ENCODE peak calls at places on chromosomes 7 and 10, in four cellular contexts. One of them, this sample, is unnamed.
A peak's percentile ranks its signal among the peaks of the same experiment; 100 is the strongest.

GRCh38 chr10:18501198-18501597 is 150.2 kb downstream of the NSUN6 start:
- DNase-seq in body of pancreas: no peak
- DNase-seq in HCT116: no peak
- DNase-seq in A549: peak; percentile 22
- DNase-seq in this sample: no peak

GRCh38 chr10:100741386-100742066 is 3.9 kb upstream of the PAX2 start:
- DNase-seq in body of pancreas: no peak
- DNase-seq in HCT116: no peak
- DNase-seq in A549: no peak
- DNase-seq in this sample: no peak

GRCh38 chr10:119412244-119412750 is 130.2 kb downstream of the RGS10 start:
- DNase-seq in body of pancreas: peak; percentile 26
- DNase-seq in HCT116: no peak
- DNase-seq in A549: no peak
- DNase-seq in this sample: peak; percentile 68

GRCh38 chr7:19442016-19442785 is 266.6 kb downstream of the POLR1F start:
- DNase-seq in body of pancreas: no peak
- DNase-seq in HCT116: peak; percentile 50
- DNase-seq in A549: peak; percentile 55
- DNase-seq in this sample: no peak

GRCh38 chr10:73209705-73210104 is 37.4 kb downstream of the DNAJC9 start:
- DNase-seq in body of pancreas: no peak
- DNase-seq in HCT116: no peak
- DNase-seq in A549: no peak
- DNase-seq in this sample: no peak

GRCh38 chr7:47942132-47942531 is 6.1 kb downstream of the PKD1L1 start:
- DNase-seq in body of pancreas: no peak
- DNase-seq in HCT116: no peak
- DNase-seq in A549: no peak
- DNase-seq in this sample: no peak

GRCh38 chr7:19106308-19107141 is 10.9 kb downstream of the TWIST1 start:
- DNase-seq in body of pancreas: no peak
- DNase-seq in HCT116: no peak
- DNase-seq in A549: no peak
- DNase-seq in this sample: no peak

GRCh38 chr10:106935978-106936451 is 228.5 kb downstream of the SORCS1 start:
- DNase-seq in body of pancreas: no peak
- DNase-seq in HCT116: no peak
- DNase-seq in A549: no peak
- DNase-seq in this sample: peak; percentile 37

GRCh38 chr10:121709674-121710073 is 111.4 kb upstream of the FGFR2 start:
- DNase-seq in body of pancreas: no peak
- DNase-seq in HCT116: no peak
- DNase-seq in A549: no peak
- DNase-seq in this sample: no peak

GRCh38 chr10:118840071-118840775 is 85.5 kb upstream of the CACUL1 start:
- DNase-seq in body of pancreas: no peak
- DNase-seq in HCT116: peak; percentile 95
- DNase-seq in A549: no peak
- DNase-seq in this sample: no peak

GRCh38 chr7:99000196-99000903 is 122.0 kb downstream of the TRRAP start:
- DNase-seq in body of pancreas: peak; percentile 6
- DNase-seq in HCT116: no peak
- DNase-seq in A549: no peak
- DNase-seq in this sample: no peak

GRCh38 chr10:72173635-72174296 is 42.0 kb upstream of the ANAPC16 start:
- DNase-seq in body of pancreas: no peak
- DNase-seq in HCT116: peak; percentile 27
- DNase-seq in A549: peak; percentile 89
- DNase-seq in this sample: no peak

GRCh38 chr7:42156541-42156865 is 80.5 kb downstream of the GLI3 start:
- DNase-seq in body of pancreas: no peak
- DNase-seq in HCT116: no peak
- DNase-seq in A549: no peak
- DNase-seq in this sample: no peak

GRCh38 chr7:105876964-105877601 is 684 bp upstream of the ATXN7L1 start:
- DNase-seq in body of pancreas: peak; percentile 54
- DNase-seq in HCT116: peak; percentile 4
- DNase-seq in A549: peak; percentile 68
- DNase-seq in this sample: no peak

GRCh38 chr7:98641646-98642489 is 24.8 kb downstream of the NPTX2 start:
- DNase-seq in body of pancreas: no peak
- DNase-seq in HCT116: no peak
- DNase-seq in A549: no peak
- DNase-seq in this sample: no peak

GRCh38 chr10:72085166-72085565 is 3.2 kb downstream of the SPOCK2 start:
- DNase-seq in body of pancreas: no peak
- DNase-seq in HCT116: no peak
- DNase-seq in A549: no peak
- DNase-seq in this sample: no peak

GRCh38 chr10:30079423-30079822 is 20.0 kb upstream of the JCAD start:
- DNase-seq in body of pancreas: no peak
- DNase-seq in HCT116: no peak
- DNase-seq in A549: no peak
- DNase-seq in this sample: no peak

GRCh38 chr7:32115831-32116230 is 45.6 kb upstream of the PDE1C start:
- DNase-seq in body of pancreas: no peak
- DNase-seq in HCT116: no peak
- DNase-seq in A549: no peak
- DNase-seq in this sample: no peak

GRCh38 chr7:106779877-106780276 is 85.2 kb upstream of the PIK3CG start:
- DNase-seq in body of pancreas: peak; percentile 54
- DNase-seq in HCT116: peak; percentile 59
- DNase-seq in A549: peak; percentile 63
- DNase-seq in this sample: no peak

GRCh38 chr10:127310389-127310788 is 114.0 kb upstream of the INSYN2A start:
- DNase-seq in body of pancreas: no peak
- DNase-seq in HCT116: no peak
- DNase-seq in A549: no peak
- DNase-seq in this sample: no peak

GRCh38 chr10:94286898-94287297 is 75.8 kb downstream of the NOC3L start:
- DNase-seq in body of pancreas: no peak
- DNase-seq in HCT116: no peak
- DNase-seq in A549: no peak
- DNase-seq in this sample: no peak

GRCh38 chr7:100489824-100490223 is 6.1 kb downstream of the NYAP1 start:
- DNase-seq in body of pancreas: no peak
- DNase-seq in HCT116: no peak
- DNase-seq in A549: peak; percentile 87
- DNase-seq in this sample: no peak

GRCh38 chr10:80324086-80324485 is 32.5 kb downstream of the DYDC1 start:
- DNase-seq in body of pancreas: no peak
- DNase-seq in HCT116: no peak
- DNase-seq in A549: no peak
- DNase-seq in this sample: no peak

GRCh38 chr10:119159332-119159731 is 6.2 kb downstream of the SFXN4 start:
- DNase-seq in body of pancreas: no peak
- DNase-seq in HCT116: no peak
- DNase-seq in A549: no peak
- DNase-seq in this sample: no peak

GRCh38 chr7:151432658-151433521 is 7.1 kb downstream of the CRYGN start:
- DNase-seq in body of pancreas: no peak
- DNase-seq in HCT116: no peak
- DNase-seq in A549: no peak
- DNase-seq in this sample: no peak

GRCh38 chr7:148058753-148059152 is 531.8 kb upstream of the C7orf33 start:
- DNase-seq in body of pancreas: no peak
- DNase-seq in HCT116: no peak
- DNase-seq in A549: no peak
- DNase-seq in this sample: no peak

GRCh38 chr7:24475573-24475972 is 97.7 kb upstream of the PALS2 start:
- DNase-seq in body of pancreas: no peak
- DNase-seq in HCT116: no peak
- DNase-seq in A549: no peak
- DNase-seq in this sample: no peak

GRCh38 chr7:149720372-149721083 is 52.9 kb downstream of the ZNF467 start:
- DNase-seq in body of pancreas: peak; percentile 80
- DNase-seq in HCT116: no peak
- DNase-seq in A549: no peak
- DNase-seq in this sample: peak; percentile 83

GRCh38 chr10:103679096-103679790 is 176.1 kb downstream of the SH3PXD2A start:
- DNase-seq in body of pancreas: no peak
- DNase-seq in HCT116: no peak
- DNase-seq in A549: no peak
- DNase-seq in this sample: no peak

DNA sequence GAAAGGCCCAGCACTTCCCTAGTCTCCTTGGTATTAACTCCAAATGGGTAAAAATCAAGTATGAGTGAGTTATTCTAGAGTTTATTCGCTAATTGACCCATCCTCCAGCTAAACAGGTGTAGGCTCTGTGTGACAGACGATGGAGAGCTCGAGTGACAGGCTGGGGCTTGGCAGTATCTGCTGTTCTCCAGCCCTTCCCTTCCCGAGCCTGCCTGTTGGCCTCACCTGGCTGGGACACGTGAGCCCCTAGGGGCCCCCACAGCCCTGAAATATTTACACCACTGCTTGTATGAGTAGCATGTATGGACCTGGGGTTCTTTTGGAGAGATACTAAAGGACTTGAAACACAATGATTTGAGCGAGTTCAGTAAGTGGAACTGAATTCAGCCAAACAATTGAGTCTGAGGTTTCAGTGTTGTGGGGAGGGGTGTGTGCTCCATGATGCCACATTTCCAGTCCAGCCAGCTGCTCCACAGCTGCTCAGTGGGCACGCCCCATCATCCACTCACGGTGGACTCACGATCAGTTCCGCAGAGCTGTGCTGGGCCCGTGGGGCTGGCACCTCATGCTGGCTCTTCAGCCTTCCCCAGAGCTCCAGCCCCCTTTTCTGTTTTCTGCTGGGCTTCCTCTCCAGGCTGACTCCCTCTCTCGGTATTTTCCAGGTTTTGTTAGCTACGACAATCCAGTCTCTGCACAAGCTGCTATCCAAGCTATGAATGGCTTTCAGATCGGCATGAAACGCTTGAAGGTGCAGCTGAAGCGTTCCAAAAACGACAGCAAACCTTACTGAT is 283.0 kb downstream of the USP6NL start:
- DNase-seq in body of pancreas: no peak
- DNase-seq in HCT116: no peak
- DNase-seq in A549: no peak
- DNase-seq in this sample: no peak
- TF ChIP-seq POLR2A in body of pancreas: no peak
- TF ChIP-seq POLR2A in HCT116: no peak
- TF ChIP-seq POLR2A in A549: no peak
- TF ChIP-seq POLR2A in this sample: no peak

DNA sequence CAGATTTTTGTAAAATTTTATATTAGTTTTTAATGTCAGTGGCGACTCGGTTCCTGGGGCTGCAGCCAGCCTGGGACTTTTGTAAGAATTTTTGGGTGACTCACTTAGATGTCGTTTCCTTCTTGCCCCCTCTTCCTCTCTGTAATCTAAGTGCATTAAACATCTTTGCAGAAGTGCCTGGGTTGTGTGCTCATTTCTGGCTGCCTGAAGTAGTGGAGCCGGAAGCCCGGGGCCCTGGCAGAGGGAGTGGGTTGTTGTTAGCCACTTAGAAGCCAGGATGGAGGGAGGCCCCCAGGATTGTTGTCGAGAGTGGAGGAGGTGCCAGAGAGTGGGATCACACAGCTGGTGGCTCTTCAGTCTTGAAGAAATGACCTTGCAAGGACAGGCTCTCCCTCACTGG is 11.0 kb upstream of the TRIM8 start:
- DNase-seq in body of pancreas: no peak
- DNase-seq in HCT116: no peak
- DNase-seq in A549: no peak
- DNase-seq in this sample: no peak
- H3K4me1 ChIP-seq in body of pancreas: peaks cover 24% of the 10 kb centered on the region
- H3K4me1 ChIP-seq in HCT116: peaks cover 53% of the 10 kb centered on the region
- H3K4me1 ChIP-seq in A549: peaks cover 22% of the 10 kb centered on the region
- H3K4me1 ChIP-seq in this sample: peaks cover 3% of the 10 kb centered on the region

DNA sequence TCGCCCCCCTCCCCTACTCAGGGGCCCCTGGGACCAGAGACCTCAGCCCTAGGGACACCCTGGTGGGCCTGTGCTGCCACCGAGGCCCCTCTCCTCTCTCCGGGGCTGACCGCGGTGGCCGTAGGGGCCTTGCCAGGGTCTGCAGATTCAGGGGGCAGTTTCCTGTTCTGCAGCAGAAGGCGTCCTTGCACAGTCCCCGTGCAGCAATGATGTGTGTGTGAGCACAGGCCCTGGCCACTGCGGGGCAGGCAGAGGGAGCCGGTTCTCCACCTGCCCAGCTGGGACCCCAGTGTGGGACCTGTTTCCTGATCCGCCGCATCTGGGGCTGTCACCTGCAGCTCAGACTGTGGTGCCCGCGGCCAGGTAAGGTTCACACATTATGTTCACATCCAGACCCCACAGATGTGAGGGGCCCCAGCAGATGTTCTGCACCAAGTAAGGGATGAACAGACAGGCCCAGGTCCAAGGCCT is 60.7 kb upstream of the DNAJB6 start:
- DNase-seq in body of pancreas: no peak
- DNase-seq in HCT116: no peak
- DNase-seq in A549: no peak
- DNase-seq in this sample: no peak
- TF ChIP-seq POLR2A in body of pancreas: no peak
- TF ChIP-seq POLR2A in HCT116: no peak
- TF ChIP-seq POLR2A in A549: no peak
- TF ChIP-seq POLR2A in this sample: no peak

GRCh38 chr10:102649770-102650654 is 5.7 kb downstream of the TRIM8 start:
- DNase-seq in body of pancreas: no peak
- DNase-seq in HCT116: no peak
- DNase-seq in A549: no peak
- DNase-seq in this sample: no peak
- H3K4me1 ChIP-seq in body of pancreas: peaks cover 87% of the 10 kb centered on the region
- H3K4me1 ChIP-seq in HCT116: peaks cover 10% of the 10 kb centered on the region
- H3K4me1 ChIP-seq in A549: peaks cover 26% of the 10 kb centered on the region
- H3K4me1 ChIP-seq in this sample: no peaks in the 10 kb centered on the region

DNA sequence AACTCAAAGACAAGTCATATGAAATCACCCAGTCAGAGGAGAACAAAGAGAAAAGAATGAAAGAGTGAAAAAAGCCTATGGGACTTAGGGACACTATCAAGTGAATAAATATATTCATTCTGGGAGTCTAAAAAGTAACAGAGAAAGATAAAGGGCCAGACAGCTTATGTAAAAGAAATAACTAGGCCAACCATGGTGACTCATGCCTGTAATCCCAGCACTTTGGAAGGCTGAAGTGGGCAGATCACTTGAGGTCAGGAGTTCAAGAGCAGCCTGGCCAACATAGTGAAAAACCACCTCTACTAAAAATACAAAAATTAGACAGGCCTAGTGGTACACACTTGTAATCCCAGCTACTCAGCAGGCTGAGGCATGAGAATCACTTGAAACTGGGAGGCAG is 154.7 kb upstream of the TMEM106B start:
- DNase-seq in body of pancreas: no peak
- DNase-seq in HCT116: no peak
- DNase-seq in A549: no peak
- DNase-seq in this sample: no peak
- TF ChIP-seq POLR2A in body of pancreas: no peak
- TF ChIP-seq POLR2A in HCT116: no peak
- TF ChIP-seq POLR2A in A549: no peak
- TF ChIP-seq POLR2A in this sample: no peak